ENCODE peak calls at places on chromosome 2, in five cellular contexts. One of them, this sample, is unnamed. For H3K4me1, the result is how much of the 10 kb centered on the place peaks cover.

GRCh38 chr2:173087214-173087581 is 11.6 kb downstream of the MAP3K20 start:
- DNase-seq in H1: no peak
- DNase-seq in vagina: no peak
- DNase-seq in gastrocnemius medialis: no peak
- DNase-seq in uterus: no peak
- DNase-seq in this sample: no peak

GRCh38 chr2:68734688-68735525 is at the start of gene ARHGAP25:
- DNase-seq in vagina: no peak
- DNase-seq in uterus: no peak
- DNase-seq in gastrocnemius medialis: no peak
- DNase-seq in H1: no peak
- DNase-seq in this sample: no peak

GRCh38 chr2:67036446-67036845 is 360.7 kb upstream of the ETAA1 start:
- DNase-seq in uterus: no peak
- DNase-seq in H1: no peak
- DNase-seq in gastrocnemius medialis: no peak
- DNase-seq in vagina: no peak
- DNase-seq in this sample: no peak

GRCh38 chr2:17901246-17901645 is 22.8 kb downstream of the KCNS3 start:
- DNase-seq in uterus: no peak
- DNase-seq in gastrocnemius medialis: no peak
- DNase-seq in vagina: no peak
- DNase-seq in H1: no peak
- DNase-seq in this sample: no peak

GRCh38 chr2:216083464-216084279 is 2.0 kb downstream of the TMEM169 start:
- DNase-seq in vagina: no peak
- DNase-seq in gastrocnemius medialis: no peak
- DNase-seq in H1: no peak
- DNase-seq in uterus: no peak
- DNase-seq in this sample: no peak

GRCh38 chr2:98664323-98664722 is 55.9 kb downstream of the UNC50 start:
- DNase-seq in vagina: no peak
- DNase-seq in H1: no peak
- DNase-seq in uterus: no peak
- DNase-seq in gastrocnemius medialis: no peak
- DNase-seq in this sample: no peak

GRCh38 chr2:43018179-43019024 is 208.0 kb downstream of the ZFP36L2 start:
- DNase-seq in uterus: peak
- DNase-seq in vagina: peak
- DNase-seq in H1: no peak
- DNase-seq in gastrocnemius medialis: peak
- DNase-seq in this sample: peak

GRCh38 chr2:25482341-25482740 is 140.6 kb upstream of the DNMT3A start:
- DNase-seq in uterus: no peak
- DNase-seq in vagina: no peak
- DNase-seq in gastrocnemius medialis: no peak
- DNase-seq in H1: no peak
- DNase-seq in this sample: no peak

GRCh38 chr2:168757223-168757622 is 45.2 kb upstream of the NOSTRIN start:
- DNase-seq in H1: no peak
- DNase-seq in vagina: no peak
- DNase-seq in uterus: no peak
- DNase-seq in gastrocnemius medialis: no peak
- DNase-seq in this sample: no peak

GRCh38 chr2:19893520-19894134 is 8.2 kb downstream of the TTC32 start:
- DNase-seq in gastrocnemius medialis: no peak
- DNase-seq in vagina: no peak
- DNase-seq in H1: no peak
- DNase-seq in uterus: no peak
- DNase-seq in this sample: no peak

GRCh38 chr2:229514318-229514717 is 200.0 kb downstream of the DNER start:
- DNase-seq in vagina: no peak
- DNase-seq in H1: no peak
- DNase-seq in uterus: no peak
- DNase-seq in gastrocnemius medialis: no peak
- DNase-seq in this sample: no peak

GRCh38 chr2:190362894-190363293 is 19.5 kb downstream of the INPP1 start:
- DNase-seq in uterus: no peak
- DNase-seq in H1: no peak
- DNase-seq in gastrocnemius medialis: no peak
- DNase-seq in vagina: no peak
- DNase-seq in this sample: no peak

GRCh38 chr2:204849887-204850286 is 304.6 kb downstream of the PARD3B start:
- DNase-seq in gastrocnemius medialis: no peak
- DNase-seq in H1: no peak
- DNase-seq in uterus: no peak
- DNase-seq in vagina: no peak
- DNase-seq in this sample: no peak

GRCh38 chr2:49973917-49974368 is 819.6 kb upstream of the FSHR start:
- DNase-seq in H1: peak
- DNase-seq in uterus: peak
- DNase-seq in vagina: no peak
- DNase-seq in gastrocnemius medialis: no peak
- DNase-seq in this sample: peak

GRCh38 chr2:160039166-160039903 is 23.1 kb downstream of the PLA2R1 start:
- DNase-seq in H1: no peak
- DNase-seq in vagina: no peak
- DNase-seq in uterus: peak
- DNase-seq in gastrocnemius medialis: no peak
- DNase-seq in this sample: no peak

GRCh38 chr2:173550143-173550542 is 195.5 kb downstream of the CDCA7 start:
- DNase-seq in gastrocnemius medialis: no peak
- DNase-seq in vagina: no peak
- DNase-seq in H1: no peak
- DNase-seq in uterus: no peak
- DNase-seq in this sample: no peak

GRCh38 chr2:36683002-36683401 is 13.5 kb upstream of the VIT start:
- DNase-seq in gastrocnemius medialis: no peak
- DNase-seq in H1: no peak
- DNase-seq in uterus: no peak
- DNase-seq in vagina: no peak
- DNase-seq in this sample: no peak

GRCh38 chr2:189265696-189266320 is 86.2 kb upstream of the COL5A2 start:
- DNase-seq in H1: no peak
- DNase-seq in vagina: no peak
- DNase-seq in uterus: no peak
- DNase-seq in gastrocnemius medialis: no peak
- DNase-seq in this sample: no peak

GRCh38 chr2:122929347-122929746 is 1095.7 kb upstream of the CNTNAP5 start:
- DNase-seq in vagina: no peak
- DNase-seq in uterus: no peak
- DNase-seq in gastrocnemius medialis: no peak
- DNase-seq in H1: no peak
- DNase-seq in this sample: no peak

GRCh38 chr2:107936427-107937359 is 49.6 kb upstream of the SLC5A7 start:
- DNase-seq in H1: peak
- DNase-seq in gastrocnemius medialis: no peak
- DNase-seq in uterus: no peak
- DNase-seq in vagina: no peak
- DNase-seq in this sample: no peak

GRCh38 chr2:215423928-215424540 is 11.8 kb downstream of the FN1 start:
- DNase-seq in uterus: no peak
- DNase-seq in vagina: no peak
- DNase-seq in gastrocnemius medialis: no peak
- DNase-seq in H1: no peak
- DNase-seq in this sample: no peak

GRCh38 chr2:235909371-235909770 is 258.8 kb downstream of the GBX2 start:
- DNase-seq in H1: no peak
- DNase-seq in vagina: no peak
- DNase-seq in uterus: no peak
- DNase-seq in gastrocnemius medialis: no peak
- DNase-seq in this sample: no peak

GRCh38 chr2:47404356-47404755 is 1.4 kb downstream of the MSH2 start:
- DNase-seq in gastrocnemius medialis: no peak
- DNase-seq in vagina: no peak
- DNase-seq in uterus: no peak
- DNase-seq in H1: no peak
- DNase-seq in this sample: no peak

GRCh38 chr2:127568128-127568527 is 32.6 kb downstream of the MYO7B start:
- DNase-seq in gastrocnemius medialis: no peak
- DNase-seq in vagina: peak
- DNase-seq in H1: no peak
- DNase-seq in uterus: no peak
- DNase-seq in this sample: no peak

GRCh38 chr2:241228081-241228859 is 39.8 kb downstream of the ANO7 start:
- DNase-seq in H1: no peak
- DNase-seq in gastrocnemius medialis: no peak
- DNase-seq in vagina: no peak
- DNase-seq in uterus: no peak
- DNase-seq in this sample: peak

GRCh38 chr2:175414872-175415487 is 233.5 kb upstream of the ATP5MC3 start:
- DNase-seq in vagina: no peak
- DNase-seq in gastrocnemius medialis: peak
- DNase-seq in uterus: peak
- DNase-seq in H1: peak
- DNase-seq in this sample: no peak

GRCh38 chr2:206084870-206085741 is 868 bp downstream of the INO80D start:
- DNase-seq in gastrocnemius medialis: peak
- DNase-seq in vagina: no peak
- DNase-seq in H1: peak
- DNase-seq in uterus: peak
- DNase-seq in this sample: peak

GRCh38 chr2:119921825-119922224 is 91.1 kb upstream of the EPB41L5 start:
- DNase-seq in uterus: no peak
- DNase-seq in vagina: no peak
- DNase-seq in H1: no peak
- DNase-seq in gastrocnemius medialis: no peak
- DNase-seq in this sample: no peak

GRCh38 chr2:240500561-240501423 is 57.0 kb downstream of the ANKMY1 start:
- DNase-seq in uterus: no peak
- DNase-seq in H1: peak
- DNase-seq in vagina: peak
- DNase-seq in gastrocnemius medialis: no peak
- DNase-seq in this sample: no peak

GRCh38 chr2:119367472-119368099 is 809 bp downstream of the DBI start:
- DNase-seq in gastrocnemius medialis: peak
- DNase-seq in H1: peak
- DNase-seq in vagina: no peak
- DNase-seq in uterus: peak
- DNase-seq in this sample: peak

GRCh38 chr2:231883468-231883881 is 42.7 kb downstream of the NPPC start:
- DNase-seq in gastrocnemius medialis: no peak
- DNase-seq in vagina: no peak
- DNase-seq in H1: no peak
- DNase-seq in uterus: no peak
- DNase-seq in this sample: no peak

GRCh38 chr2:218395826-218396687 is 3.6 kb upstream of the CTDSP1 start:
- DNase-seq in uterus: peak
- DNase-seq in vagina: no peak
- DNase-seq in gastrocnemius medialis: peak
- DNase-seq in H1: peak
- DNase-seq in this sample: peak
- H3K4me1 ChIP-seq in uterus: under half
- H3K4me1 ChIP-seq in vagina: under half
- H3K4me1 ChIP-seq in gastrocnemius medialis: under half
- H3K4me1 ChIP-seq in H1: under half
- H3K4me1 ChIP-seq in this sample: under half

GRCh38 chr2:218244204-218244603 is 16.6 kb upstream of the GPBAR1 start:
- DNase-seq in vagina: no peak
- DNase-seq in uterus: no peak
- DNase-seq in H1: no peak
- DNase-seq in gastrocnemius medialis: no peak
- DNase-seq in this sample: no peak
- TF ChIP-seq POLR2A in vagina: no peak
- TF ChIP-seq POLR2A in uterus: no peak
- TF ChIP-seq POLR2A in H1: no peak
- TF ChIP-seq POLR2A in gastrocnemius medialis: no peak
- TF ChIP-seq POLR2A in this sample: no peak

DNA sequence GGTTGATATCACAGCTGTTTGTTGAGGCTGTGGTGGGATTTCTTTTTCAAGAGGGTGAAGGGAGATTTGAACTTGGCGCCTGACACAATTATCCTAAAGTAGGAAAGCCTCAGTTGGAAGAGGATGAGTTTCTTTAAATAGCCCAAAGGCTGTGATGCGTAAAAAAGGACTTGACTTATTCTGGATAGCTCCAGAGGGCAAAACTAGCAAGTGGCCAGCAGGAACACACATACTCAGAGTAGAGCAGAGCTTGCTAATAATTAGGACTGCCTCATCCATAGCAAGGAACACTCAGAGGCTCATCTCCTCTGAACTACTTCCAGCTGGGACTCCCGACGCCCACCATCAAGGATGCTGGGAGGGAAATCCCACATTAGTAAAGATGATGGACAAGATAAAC is 74.0 kb downstream of the AFF3 start:
- DNase-seq in vagina: no peak
- DNase-seq in H1: no peak
- DNase-seq in uterus: no peak
- DNase-seq in gastrocnemius medialis: no peak
- DNase-seq in this sample: no peak
- H3K27ac ChIP-seq in vagina: no peak
- H3K27ac ChIP-seq in H1: no peak
- H3K27ac ChIP-seq in uterus: no peak
- H3K27ac ChIP-seq in gastrocnemius medialis: no peak
- H3K27ac ChIP-seq in this sample: peak

GRCh38 chr2:134248913-134249312 is 5.0 kb upstream of the MGAT5 start:
- DNase-seq in vagina: no peak
- DNase-seq in uterus: no peak
- DNase-seq in H1: no peak
- DNase-seq in gastrocnemius medialis: no peak
- DNase-seq in this sample: no peak
- H3K4me1 ChIP-seq in vagina: under half
- H3K4me1 ChIP-seq in uterus: under half
- H3K4me1 ChIP-seq in H1: under half
- H3K4me1 ChIP-seq in gastrocnemius medialis: under half
- H3K4me1 ChIP-seq in this sample: under half

DNA sequence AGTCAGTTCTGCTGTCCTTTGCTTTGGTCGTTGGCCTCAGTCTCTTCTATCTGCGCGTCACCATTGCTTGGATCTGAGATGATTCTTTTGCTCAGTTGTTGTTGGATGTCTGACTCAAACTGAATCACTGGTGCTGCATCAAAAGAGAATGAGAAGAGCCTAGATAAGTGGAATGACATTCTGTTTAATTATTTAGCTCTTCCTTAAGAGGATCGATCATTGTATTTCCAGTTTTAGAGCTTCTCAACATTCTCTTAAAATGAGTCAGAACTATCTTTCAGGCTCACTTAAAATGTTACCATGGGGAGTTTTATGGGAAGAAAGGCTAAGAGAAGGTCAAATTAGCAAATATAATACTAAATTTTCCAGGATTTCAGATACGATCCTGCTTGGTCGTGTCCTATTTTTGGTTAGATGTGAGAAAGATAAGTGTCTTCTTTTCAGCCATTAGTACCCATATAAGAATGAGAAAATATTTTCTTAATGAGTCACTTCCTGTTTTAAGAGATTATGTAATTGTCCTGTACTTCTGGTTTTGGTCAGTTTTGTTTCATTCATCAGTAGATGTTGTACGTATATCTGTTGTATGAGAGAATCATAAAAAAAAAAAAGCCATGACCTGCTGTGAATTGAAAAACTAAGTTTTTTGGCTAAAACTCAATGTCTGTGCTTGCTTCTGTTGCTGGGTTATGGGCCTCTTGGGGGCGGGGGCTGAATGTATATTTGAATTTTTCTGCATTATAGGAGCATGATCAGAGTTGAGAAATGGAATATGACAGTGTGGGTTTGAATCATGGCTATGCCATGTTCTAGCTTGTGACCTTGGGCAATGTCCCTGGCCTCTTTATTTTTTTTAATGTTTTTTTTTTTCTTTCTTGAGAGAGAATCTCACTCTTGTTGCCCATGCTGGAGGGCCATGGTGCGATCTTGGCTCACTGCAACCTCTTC is 31.5 kb upstream of the CASP10 start:
- DNase-seq in vagina: no peak
- DNase-seq in gastrocnemius medialis: no peak
- DNase-seq in H1: no peak
- DNase-seq in uterus: no peak
- DNase-seq in this sample: no peak
- TF ChIP-seq POLR2A in vagina: no peak
- TF ChIP-seq POLR2A in gastrocnemius medialis: no peak
- TF ChIP-seq POLR2A in H1: no peak
- TF ChIP-seq POLR2A in uterus: no peak
- TF ChIP-seq POLR2A in this sample: no peak